ENCODE peak calls at places on chromosomes 5 and 9, in eight cellular contexts. One of them, this sample, is unnamed.
A peak's percentile ranks its signal among the peaks of the same experiment; 100 is the strongest.

GRCh38 chr9:123453904-123454321 is 97.9 kb downstream of the CRB2 start:
- DNase-seq in GM23338: no peak
- DNase-seq in GM12891: no peak
- DNase-seq in Panc1: no peak
- DNase-seq in endothelial cell of umbilical vein: no peak
- DNase-seq in spleen: peak; percentile 43
- DNase-seq in breast epithelium: peak; percentile 61
- DNase-seq in stomach: peak; percentile 58
- DNase-seq in this sample: no peak

GRCh38 chr5:171428849-171429542 is 9.5 kb downstream of the FGF18 start:
- DNase-seq in spleen: peak; percentile 46
- DNase-seq in GM12891: no peak
- DNase-seq in stomach: no peak
- DNase-seq in endothelial cell of umbilical vein: no peak
- DNase-seq in Panc1: no peak
- DNase-seq in GM23338: no peak
- DNase-seq in breast epithelium: no peak
- DNase-seq in this sample: no peak

GRCh38 chr5:31434898-31435297 is 97.0 kb downstream of the DROSHA start:
- DNase-seq in spleen: no peak
- DNase-seq in breast epithelium: no peak
- DNase-seq in GM12891: no peak
- DNase-seq in endothelial cell of umbilical vein: no peak
- DNase-seq in Panc1: no peak
- DNase-seq in stomach: no peak
- DNase-seq in GM23338: no peak
- DNase-seq in this sample: no peak

GRCh38 chr5:167982-168660 is 23.2 kb upstream of the LRRC14B start:
- DNase-seq in breast epithelium: no peak
- DNase-seq in GM23338: no peak
- DNase-seq in GM12891: no peak
- DNase-seq in endothelial cell of umbilical vein: peak; percentile 17
- DNase-seq in stomach: no peak
- DNase-seq in spleen: peak; percentile 60
- DNase-seq in Panc1: no peak
- DNase-seq in this sample: no peak

GRCh38 chr9:78023003-78023741 is 8.4 kb downstream of the GNAQ start:
- DNase-seq in GM23338: peak; percentile 22
- DNase-seq in stomach: peak; percentile 48
- DNase-seq in breast epithelium: no peak
- DNase-seq in Panc1: no peak
- DNase-seq in GM12891: no peak
- DNase-seq in spleen: no peak
- DNase-seq in endothelial cell of umbilical vein: peak; percentile 64
- DNase-seq in this sample: no peak

GRCh38 chr5:123545506-123545905 is 33.5 kb downstream of the CSNK1G3 start:
- DNase-seq in GM23338: peak; percentile 65
- DNase-seq in Panc1: peak; percentile 22
- DNase-seq in endothelial cell of umbilical vein: peak; percentile 27
- DNase-seq in stomach: no peak
- DNase-seq in GM12891: no peak
- DNase-seq in spleen: no peak
- DNase-seq in breast epithelium: no peak
- DNase-seq in this sample: no peak

GRCh38 chr9:129026442-129027223 is 1.5 kb downstream of the SH3GLB2 start:
- DNase-seq in endothelial cell of umbilical vein: no peak
- DNase-seq in spleen: no peak
- DNase-seq in GM12891: no peak
- DNase-seq in Panc1: no peak
- DNase-seq in breast epithelium: peak; percentile 72
- DNase-seq in GM23338: peak; percentile 76
- DNase-seq in stomach: peak; percentile 62
- DNase-seq in this sample: no peak

GRCh38 chr5:157024213-157024959 is 34.5 kb downstream of the HAVCR1 start:
- DNase-seq in GM23338: no peak
- DNase-seq in stomach: no peak
- DNase-seq in spleen: no peak
- DNase-seq in breast epithelium: no peak
- DNase-seq in endothelial cell of umbilical vein: no peak
- DNase-seq in GM12891: no peak
- DNase-seq in Panc1: no peak
- DNase-seq in this sample: no peak

GRCh38 chr9:107971241-107971640 is 481.7 kb upstream of the KLF4 start:
- DNase-seq in GM12891: no peak
- DNase-seq in endothelial cell of umbilical vein: peak; percentile 27
- DNase-seq in stomach: no peak
- DNase-seq in Panc1: no peak
- DNase-seq in spleen: no peak
- DNase-seq in GM23338: no peak
- DNase-seq in breast epithelium: no peak
- DNase-seq in this sample: no peak

GRCh38 chr5:36230151-36230788 is 11.5 kb downstream of the NADK2 start:
- DNase-seq in endothelial cell of umbilical vein: no peak
- DNase-seq in spleen: no peak
- DNase-seq in breast epithelium: no peak
- DNase-seq in GM23338: no peak
- DNase-seq in stomach: no peak
- DNase-seq in Panc1: no peak
- DNase-seq in GM12891: no peak
- DNase-seq in this sample: no peak

GRCh38 chr5:134545070-134545868 is 19.8 kb downstream of the JADE2 start:
- DNase-seq in GM23338: no peak
- DNase-seq in Panc1: no peak
- DNase-seq in breast epithelium: no peak
- DNase-seq in endothelial cell of umbilical vein: no peak
- DNase-seq in GM12891: no peak
- DNase-seq in spleen: peak; percentile 85
- DNase-seq in stomach: no peak
- DNase-seq in this sample: no peak

GRCh38 chr9:17775646-17776045 is 196.8 kb downstream of the SH3GL2 start:
- DNase-seq in endothelial cell of umbilical vein: no peak
- DNase-seq in breast epithelium: no peak
- DNase-seq in spleen: no peak
- DNase-seq in GM23338: no peak
- DNase-seq in stomach: no peak
- DNase-seq in Panc1: no peak
- DNase-seq in GM12891: no peak
- DNase-seq in this sample: no peak

GRCh38 chr5:624118-624950 is 12.2 kb downstream of the CEP72 start:
- DNase-seq in GM23338: no peak
- DNase-seq in stomach: no peak
- DNase-seq in endothelial cell of umbilical vein: no peak
- DNase-seq in GM12891: no peak
- DNase-seq in spleen: peak; percentile 59
- DNase-seq in Panc1: no peak
- DNase-seq in breast epithelium: no peak
- DNase-seq in this sample: no peak

GRCh38 chr9:137379761-137380161 is 43.2 kb downstream of the EXD3 start:
- DNase-seq in endothelial cell of umbilical vein: no peak
- DNase-seq in spleen: peak; percentile 54
- DNase-seq in GM23338: no peak
- DNase-seq in GM12891: no peak
- DNase-seq in Panc1: no peak
- DNase-seq in breast epithelium: no peak
- DNase-seq in stomach: no peak
- DNase-seq in this sample: no peak

GRCh38 chr9:137381501-137382443 is 41.2 kb downstream of the EXD3 start:
- DNase-seq in stomach: no peak
- DNase-seq in endothelial cell of umbilical vein: no peak
- DNase-seq in Panc1: no peak
- DNase-seq in GM23338: no peak
- DNase-seq in GM12891: no peak
- DNase-seq in breast epithelium: no peak
- DNase-seq in spleen: peak; percentile 59
- DNase-seq in this sample: no peak

GRCh38 chr9:137380606-137381005 is 42.4 kb downstream of the EXD3 start:
- DNase-seq in endothelial cell of umbilical vein: no peak
- DNase-seq in Panc1: no peak
- DNase-seq in breast epithelium: no peak
- DNase-seq in GM23338: no peak
- DNase-seq in spleen: peak; percentile 42
- DNase-seq in stomach: no peak
- DNase-seq in GM12891: no peak
- DNase-seq in this sample: no peak

GRCh38 chr9:137382444-137382727 is 40.6 kb downstream of the EXD3 start:
- DNase-seq in Panc1: no peak
- DNase-seq in GM12891: no peak
- DNase-seq in GM23338: no peak
- DNase-seq in stomach: no peak
- DNase-seq in endothelial cell of umbilical vein: no peak
- DNase-seq in spleen: no peak
- DNase-seq in breast epithelium: no peak
- DNase-seq in this sample: no peak

GRCh38 chr9:137380171-137380570 is 42.8 kb downstream of the EXD3 start:
- DNase-seq in endothelial cell of umbilical vein: no peak
- DNase-seq in Panc1: no peak
- DNase-seq in spleen: no peak
- DNase-seq in stomach: no peak
- DNase-seq in GM23338: no peak
- DNase-seq in GM12891: no peak
- DNase-seq in breast epithelium: no peak
- DNase-seq in this sample: no peak
- TF ChIP-seq POLR2AphosphoS5 in endothelial cell of umbilical vein: no peak
- TF ChIP-seq POLR2AphosphoS5 in Panc1: no peak
- TF ChIP-seq POLR2AphosphoS5 in spleen: no peak
- TF ChIP-seq POLR2AphosphoS5 in stomach: no peak
- TF ChIP-seq POLR2AphosphoS5 in GM23338: no peak
- TF ChIP-seq POLR2AphosphoS5 in GM12891: no peak
- TF ChIP-seq POLR2AphosphoS5 in breast epithelium: no peak
- TF ChIP-seq POLR2AphosphoS5 in this sample: no peak

GRCh38 chr5:176454724-176455394 is 6.7 kb downstream of the FAF2 start:
- DNase-seq in spleen: no peak
- DNase-seq in GM23338: no peak
- DNase-seq in GM12891: no peak
- DNase-seq in Panc1: no peak
- DNase-seq in stomach: no peak
- DNase-seq in endothelial cell of umbilical vein: no peak
- DNase-seq in breast epithelium: no peak
- DNase-seq in this sample: no peak
- TF ChIP-seq POLR2AphosphoS5 in spleen: no peak
- TF ChIP-seq POLR2AphosphoS5 in GM23338: no peak
- TF ChIP-seq POLR2AphosphoS5 in GM12891: no peak
- TF ChIP-seq POLR2AphosphoS5 in Panc1: no peak
- TF ChIP-seq POLR2AphosphoS5 in stomach: no peak
- TF ChIP-seq POLR2AphosphoS5 in endothelial cell of umbilical vein: no peak
- TF ChIP-seq POLR2AphosphoS5 in breast epithelium: no peak
- TF ChIP-seq POLR2AphosphoS5 in this sample: no peak

GRCh38 chr5:10264569-10264968 is 14.5 kb downstream of the CCT5 start:
- DNase-seq in Panc1: no peak
- DNase-seq in spleen: no peak
- DNase-seq in endothelial cell of umbilical vein: no peak
- DNase-seq in stomach: no peak
- DNase-seq in GM12891: no peak
- DNase-seq in GM23338: no peak
- DNase-seq in breast epithelium: no peak
- DNase-seq in this sample: no peak

GRCh38 chr5:10262121-10262774 is 12.2 kb downstream of the CCT5 start:
- DNase-seq in spleen: no peak
- DNase-seq in GM12891: no peak
- DNase-seq in stomach: no peak
- DNase-seq in endothelial cell of umbilical vein: no peak
- DNase-seq in GM23338: no peak
- DNase-seq in Panc1: no peak
- DNase-seq in breast epithelium: no peak
- DNase-seq in this sample: no peak

GRCh38 chr5:10265245-10266109 is 15.4 kb downstream of the CCT5 start:
- DNase-seq in stomach: no peak
- DNase-seq in spleen: no peak
- DNase-seq in endothelial cell of umbilical vein: no peak
- DNase-seq in GM23338: no peak
- DNase-seq in Panc1: no peak
- DNase-seq in GM12891: no peak
- DNase-seq in breast epithelium: no peak
- DNase-seq in this sample: no peak

GRCh38 chr5:10261065-10261464 is 11.0 kb downstream of the CCT5 start:
- DNase-seq in spleen: no peak
- DNase-seq in Panc1: no peak
- DNase-seq in endothelial cell of umbilical vein: no peak
- DNase-seq in stomach: no peak
- DNase-seq in GM12891: no peak
- DNase-seq in GM23338: no peak
- DNase-seq in breast epithelium: no peak
- DNase-seq in this sample: no peak

DNA sequence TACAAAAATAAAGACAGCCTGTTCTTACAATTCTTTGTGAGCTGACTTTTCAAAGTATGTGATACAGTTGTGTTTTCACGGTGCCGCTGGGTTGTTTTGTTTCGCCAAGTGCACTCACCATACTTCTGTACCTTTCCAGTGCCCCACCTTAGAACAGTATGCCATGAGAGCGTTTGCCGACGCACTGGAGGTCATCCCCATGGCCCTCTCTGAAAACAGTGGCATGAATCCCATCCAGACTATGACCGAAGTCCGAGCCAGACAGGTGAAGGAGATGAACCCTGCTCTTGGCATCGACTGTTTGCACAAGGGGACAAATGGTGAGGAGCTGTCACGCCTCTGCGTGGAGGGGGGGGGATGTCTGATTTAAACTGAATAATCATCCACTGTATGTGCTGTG is 12.9 kb downstream of the CCT5 start:
- DNase-seq in GM23338: no peak
- DNase-seq in endothelial cell of umbilical vein: no peak
- DNase-seq in stomach: no peak
- DNase-seq in GM12891: no peak
- DNase-seq in Panc1: no peak
- DNase-seq in spleen: no peak
- DNase-seq in breast epithelium: no peak
- DNase-seq in this sample: no peak
- TF ChIP-seq POLR2AphosphoS5 in GM23338: no peak
- TF ChIP-seq POLR2AphosphoS5 in endothelial cell of umbilical vein: no peak
- TF ChIP-seq POLR2AphosphoS5 in stomach: no peak
- TF ChIP-seq POLR2AphosphoS5 in GM12891: no peak
- TF ChIP-seq POLR2AphosphoS5 in Panc1: no peak
- TF ChIP-seq POLR2AphosphoS5 in spleen: no peak
- TF ChIP-seq POLR2AphosphoS5 in breast epithelium: no peak
- TF ChIP-seq POLR2AphosphoS5 in this sample: no peak

GRCh38 chr9:109087795-109088194 is 32.0 kb downstream of the TMEM245 start:
- DNase-seq in breast epithelium: no peak
- DNase-seq in stomach: no peak
- DNase-seq in GM23338: no peak
- DNase-seq in endothelial cell of umbilical vein: no peak
- DNase-seq in spleen: no peak
- DNase-seq in GM12891: no peak
- DNase-seq in Panc1: no peak
- DNase-seq in this sample: no peak

GRCh38 chr9:109086221-109086620 is 33.5 kb downstream of the TMEM245 start:
- DNase-seq in Panc1: no peak
- DNase-seq in breast epithelium: no peak
- DNase-seq in endothelial cell of umbilical vein: peak; percentile 65
- DNase-seq in GM23338: no peak
- DNase-seq in stomach: no peak
- DNase-seq in GM12891: no peak
- DNase-seq in spleen: no peak
- DNase-seq in this sample: no peak

GRCh38 chr9:109092051-109092580 is 27.6 kb downstream of the TMEM245 start:
- DNase-seq in Panc1: no peak
- DNase-seq in GM23338: no peak
- DNase-seq in stomach: no peak
- DNase-seq in spleen: no peak
- DNase-seq in breast epithelium: no peak
- DNase-seq in endothelial cell of umbilical vein: no peak
- DNase-seq in GM12891: no peak
- DNase-seq in this sample: no peak

GRCh38 chr9:109085510-109085909 is 34.2 kb downstream of the TMEM245 start:
- DNase-seq in GM12891: no peak
- DNase-seq in spleen: no peak
- DNase-seq in stomach: no peak
- DNase-seq in endothelial cell of umbilical vein: no peak
- DNase-seq in breast epithelium: no peak
- DNase-seq in GM23338: no peak
- DNase-seq in Panc1: no peak
- DNase-seq in this sample: no peak

GRCh38 chr9:109088221-109088620 is 31.5 kb downstream of the TMEM245 start:
- DNase-seq in breast epithelium: no peak
- DNase-seq in Panc1: no peak
- DNase-seq in GM12891: no peak
- DNase-seq in spleen: no peak
- DNase-seq in endothelial cell of umbilical vein: no peak
- DNase-seq in GM23338: no peak
- DNase-seq in stomach: no peak
- DNase-seq in this sample: no peak
- TF ChIP-seq POLR2AphosphoS5 in breast epithelium: no peak
- TF ChIP-seq POLR2AphosphoS5 in Panc1: no peak
- TF ChIP-seq POLR2AphosphoS5 in GM12891: no peak
- TF ChIP-seq POLR2AphosphoS5 in spleen: no peak
- TF ChIP-seq POLR2AphosphoS5 in endothelial cell of umbilical vein: no peak
- TF ChIP-seq POLR2AphosphoS5 in GM23338: no peak
- TF ChIP-seq POLR2AphosphoS5 in stomach: no peak
- TF ChIP-seq POLR2AphosphoS5 in this sample: no peak

This sample was measured in esophagus muscularis mucosa.